ENCODE peak calls at places on chromosome 10, in eight cellular contexts. B is endothelial cell; F is midbrain; E is stimulated activated CD8-positive, alpha-beta memory T cell treated with anti-CD3 and anti-CD28 coated beads, Interleukin-4, amount 100 ng/mL, for 4 hours; J is naive thymus-derived CD4-positive, alpha-beta T cell; S is fibroblast of villous mesenchyme; O is NCI-H226; T is NCI-H748 treated with DMSO at 0.1 percent for 48 hours. A is an unnamed sample.

GRCh38 chr10:42755591-42756093 is 27.0 kb upstream of the BMS1 start:
- DNase-seq in B (no peak), F (no peak), E (no peak), J (no peak), S (no peak), O (no peak), T (no peak), A (no peak)

GRCh38 chr10:101758858-101759257 is 17.1 kb downstream of the FGF8 start:
- DNase-seq in B (no peak), F (no peak), E (no peak), J (no peak), S (no peak), O (no peak), T (no peak), A (no peak)

GRCh38 chr10:22931948-22932347 is 4.1 kb downstream of the ARMC3 start:
- DNase-seq in B (no peak), F (no peak), E (no peak), J (no peak), S (peak; percentile 33), O (peak; percentile 8), T (no peak), A (no peak)

GRCh38 chr10:62594093-62594520 is 210.4 kb upstream of the ADO start:
- DNase-seq in B (peak; percentile 62), F (peak; percentile 69), E (no peak), J (no peak), S (peak; percentile 69), O (peak; percentile 36), T (peak; percentile 18), A (peak; percentile 80)

GRCh38 chr10:79442171-79443040 is 3.0 kb downstream of the ZCCHC24 start:
- DNase-seq in B (no peak), F (peak; percentile 94), E (no peak), J (no peak), S (no peak), O (no peak), T (no peak), A (no peak)

GRCh38 chr10:79319372-79319771 is 27.9 kb upstream of the PPIF start:
- DNase-seq in B (no peak), F (no peak), E (no peak), J (no peak), S (no peak), O (no peak), T (no peak), A (no peak)

GRCh38 chr10:97731346-97732051 is 5.4 kb upstream of the ZFYVE27 start:
- DNase-seq in B (peak; percentile 71), F (peak; percentile 78), E (peak; percentile 15), J (peak; percentile 32), S (peak; percentile 77), O (peak; percentile 42), T (peak; percentile 23), A (peak; percentile 65)

GRCh38 chr10:16799621-16800020 is 17.6 kb downstream of the RSU1 start:
- DNase-seq in B (no peak), F (no peak), E (no peak), J (no peak), S (no peak), O (no peak), T (no peak), A (no peak)

GRCh38 chr10:3122034-3122433 is 50.5 kb downstream of the PITRM1 start:
- DNase-seq in B (no peak), F (no peak), E (no peak), J (no peak), S (no peak), O (no peak), T (no peak), A (no peak)

GRCh38 chr10:62073429-62073828 is 171.9 kb downstream of the ARID5B start:
- DNase-seq in B (no peak), F (peak; percentile 61), E (no peak), J (no peak), S (no peak), O (no peak), T (no peak), A (no peak)

GRCh38 chr10:100462709-100463108 is at the start of gene WNT8B:
- DNase-seq in B (no peak), F (no peak), E (no peak), J (no peak), S (no peak), O (no peak), T (no peak), A (no peak)

GRCh38 chr10:127278001-127278400 is 81.6 kb upstream of the INSYN2A start:
- DNase-seq in B (no peak), F (no peak), E (no peak), J (no peak), S (no peak), O (no peak), T (no peak), A (no peak)

GRCh38 chr10:69669408-69669807 is 39.4 kb downstream of the FAM241B start:
- DNase-seq in B (no peak), F (no peak), E (no peak), J (no peak), S (no peak), O (no peak), T (no peak), A (no peak)

GRCh38 chr10:30074101-30074500 is 14.7 kb upstream of the JCAD start:
- DNase-seq in B (no peak), F (no peak), E (no peak), J (no peak), S (no peak), O (no peak), T (no peak), A (no peak)

GRCh38 chr10:110003524-110003885 is 4.3 kb upstream of the ADD3 start:
- DNase-seq in B (no peak), F (peak; percentile 38), E (no peak), J (no peak), S (no peak), O (no peak), T (no peak), A (no peak)

GRCh38 chr10:30502266-30503058 is 68.5 kb downstream of the MAP3K8 start:
- DNase-seq in B (no peak), F (no peak), E (peak; percentile 30), J (no peak), S (peak; percentile 33), O (peak; percentile 15), T (no peak), A (peak; percentile 96)

GRCh38 chr10:30437039-30437781 is 3.2 kb downstream of the MAP3K8 start:
- DNase-seq in B (no peak), F (no peak), E (no peak), J (peak; percentile 40), S (peak; percentile 77), O (peak; percentile 43), T (no peak), A (peak; percentile 79)

GRCh38 chr10:88965016-88965415 is 12.4 kb upstream of the ACTA2 start:
- DNase-seq in B (no peak), F (no peak), E (no peak), J (no peak), S (peak; percentile 64), O (no peak), T (no peak), A (no peak)

GRCh38 chr10:36493511-36493880 is 631.9 kb upstream of the ANKRD30A start:
- DNase-seq in B (no peak), F (no peak), E (no peak), J (no peak), S (no peak), O (no peak), T (no peak), A (peak; percentile 17)

GRCh38 chr10:69335063-69335587 is 56.8 kb downstream of the HK1 start:
- DNase-seq in B (no peak), F (peak; percentile 32), E (no peak), J (no peak), S (peak; percentile 72), O (no peak), T (no peak), A (no peak)

GRCh38 chr10:113958631-113959382 is 84.9 kb upstream of the ADRB1 start:
- DNase-seq in B (no peak), F (no peak), E (no peak), J (no peak), S (peak; percentile 88), O (peak; percentile 65), T (no peak), A (no peak)

GRCh38 chr10:77919713-77920108 is 6.8 kb downstream of the DLG5 start:
- DNase-seq in B (no peak), F (no peak), E (no peak), J (no peak), S (peak; percentile 82), O (peak; percentile 73), T (no peak), A (peak; percentile 14)

GRCh38 chr10:99930731-99931550 is 78.8 kb downstream of the DNMBP start:
- DNase-seq in B (no peak), F (no peak), E (no peak), J (no peak), S (peak; percentile 37), O (peak; percentile 54), T (no peak), A (no peak)

GRCh38 chr10:128035557-128035973 is 90.7 kb downstream of the MKI67 start:
- DNase-seq in B (peak; percentile 74), F (no peak), E (no peak), J (no peak), S (peak; percentile 23), O (no peak), T (no peak), A (peak; percentile 73)

GRCh38 chr10:60139798-60140566 is 233.6 kb upstream of the CCDC6 start:
- DNase-seq in B (no peak), F (no peak), E (no peak), J (no peak), S (peak; percentile 90), O (no peak), T (no peak), A (no peak)

GRCh38 chr10:73591935-73592699 is 975 bp upstream of the USP54 start:
- DNase-seq in B (peak; percentile 49), F (peak; percentile 86), E (no peak), J (no peak), S (peak; percentile 62), O (peak; percentile 71), T (no peak), A (peak; percentile 57)

GRCh38 chr10:110860576-110861241 is 11.0 kb upstream of the PDCD4 start:
- DNase-seq in B (no peak), F (no peak), E (no peak), J (peak; percentile 71), S (no peak), O (no peak), T (no peak), A (no peak)

GRCh38 chr10:132347211-132347930 is 15.4 kb downstream of the LRRC27 start:
- DNase-seq in B (no peak), F (no peak), E (no peak), J (no peak), S (no peak), O (no peak), T (no peak), A (no peak)

GRCh38 chr10:10777279-10777678 is 240.4 kb upstream of the CELF2 start:
- DNase-seq in B (no peak), F (no peak), E (no peak), J (no peak), S (no peak), O (no peak), T (no peak), A (no peak)

GRCh38 chr10:99339077-99339476 is 9.9 kb downstream of the CNNM1 start:
- DNase-seq in B (no peak), F (no peak), E (no peak), J (no peak), S (no peak), O (peak; percentile 63), T (no peak), A (no peak)

GRCh38 chr10:96043895-96044580 is 655 bp downstream of the CCNJ start:
- DNase-seq in B (peak; percentile 43), F (peak; percentile 28), E (peak; percentile 18), J (peak; percentile 45), S (peak; percentile 46), O (no peak), T (peak; percentile 10), A (peak; percentile 69)